ENCODE peak calls at places on chromosomes 7 and 10, in five cellular contexts. X, N, H, D and R are unnamed samples.

GRCh38 chr10:28873540-28873939 is 196.2 kb downstream of the BAMBI start:
- DNase-seq in X (no peak), N (peak), H (no peak), D (no peak), R (no peak)

GRCh38 chr10:30359373-30360206 is 10.5 kb upstream of the MTPAP start:
- DNase-seq in X (peak), N (peak), H (peak), D (no peak), R (peak)

GRCh38 chr10:114408968-114409444 is 4.7 kb upstream of the AFAP1L2 start:
- DNase-seq in X (no peak), N (no peak), H (no peak), D (no peak), R (no peak)

GRCh38 chr10:21523007-21523406 is 2.5 kb downstream of the SKIDA1 start:
- DNase-seq in X (no peak), N (no peak), H (peak), D (no peak), R (no peak)

GRCh38 chr10:126212653-126213052 is 175.6 kb downstream of the ADAM12 start:
- DNase-seq in X (no peak), N (no peak), H (no peak), D (no peak), R (no peak)

GRCh38 chr7:68444956-68445355 is 1153.3 kb upstream of the AUTS2 start:
- DNase-seq in X (no peak), N (no peak), H (no peak), D (no peak), R (no peak)

GRCh38 chr7:82433507-82433906 is 10.1 kb downstream of the CACNA2D1 start:
- DNase-seq in X (no peak), N (no peak), H (no peak), D (no peak), R (no peak)

GRCh38 chr7:960269-960871 is 5.9 kb upstream of the ADAP1 start:
- DNase-seq in X (no peak), N (peak), H (no peak), D (no peak), R (peak)

GRCh38 chr7:108584211-108584610 is 14.5 kb downstream of the DNAJB9 start:
- DNase-seq in X (no peak), N (no peak), H (no peak), D (no peak), R (no peak)

GRCh38 chr7:36082216-36082615 is 70.8 kb upstream of the EEPD1 start:
- DNase-seq in X (no peak), N (no peak), H (no peak), D (no peak), R (no peak)

GRCh38 chr7:18338910-18339309 is 156.6 kb upstream of the HDAC9 start:
- DNase-seq in X (no peak), N (no peak), H (no peak), D (no peak), R (no peak)

GRCh38 chr10:24459836-24460235 is 250.9 kb downstream of the KIAA1217 start:
- DNase-seq in X (no peak), N (no peak), H (no peak), D (no peak), R (no peak)

GRCh38 chr7:33596694-33597093 is 308.6 kb upstream of the BMPER start:
- DNase-seq in X (no peak), N (no peak), H (no peak), D (no peak), R (no peak)

GRCh38 chr10:103102195-103102594 is 90.9 kb downstream of the NT5C2 start:
- DNase-seq in X (no peak), N (no peak), H (no peak), D (no peak), R (no peak)

GRCh38 chr10:86312701-86313270 is 53.8 kb downstream of the GRID1 start:
- DNase-seq in X (no peak), N (no peak), H (peak), D (no peak), R (peak)

GRCh38 chr10:1404953-1405260 is 332.4 kb downstream of the ADARB2 start:
- DNase-seq in X (no peak), N (no peak), H (no peak), D (no peak), R (peak)

GRCh38 chr10:113397031-113397430 is 155.8 kb upstream of the HABP2 start:
- DNase-seq in X (no peak), N (no peak), H (no peak), D (no peak), R (no peak)

GRCh38 chr7:80603940-80604339 is 34.5 kb upstream of the CD36 start:
- DNase-seq in X (no peak), N (no peak), H (no peak), D (no peak), R (no peak)

GRCh38 chr10:103595933-103596726 is 102.6 kb downstream of the NEURL1 start:
- DNase-seq in X (no peak), N (no peak), H (no peak), D (no peak), R (no peak)

GRCh38 chr10:6401562-6402348 is 178.3 kb downstream of the PRKCQ start:
- DNase-seq in X (no peak), N (peak), H (peak), D (peak), R (peak)

GRCh38 chr7:101428093-101428866 is 65.6 kb downstream of the COL26A1 start:
- DNase-seq in X (no peak), N (no peak), H (no peak), D (no peak), R (no peak)

GRCh38 chr10:77490512-77490911 is 147.1 kb downstream of the KCNMA1 start:
- DNase-seq in X (no peak), N (no peak), H (no peak), D (no peak), R (no peak)

GRCh38 chr7:50268223-50268622 is 36.3 kb upstream of the IKZF1 start:
- DNase-seq in X (no peak), N (no peak), H (no peak), D (no peak), R (no peak)

GRCh38 chr7:103735377-103735776 is 254.1 kb downstream of the RELN start:
- DNase-seq in X (no peak), N (no peak), H (no peak), D (no peak), R (no peak)

GRCh38 chr7:31744294-31744874 is 57.4 kb downstream of the PPP1R17 start:
- DNase-seq in X (no peak), N (peak), H (peak), D (peak), R (no peak)

GRCh38 chr7:114622189-114622588 is 207.6 kb downstream of the FOXP2 start:
- DNase-seq in X (no peak), N (no peak), H (no peak), D (no peak), R (no peak)

GRCh38 chr7:56026538-56026937 is 24.7 kb downstream of the PSPH start:
- DNase-seq in X (no peak), N (no peak), H (no peak), D (no peak), R (no peak)

GRCh38 chr10:843703-844102 is 87.8 kb downstream of the LARP4B start:
- DNase-seq in X (no peak), N (no peak), H (no peak), D (no peak), R (no peak)

GRCh38 chr10:26697163-26697921 is at the start of gene PDSS1:
- DNase-seq in X (peak), N (peak), H (peak), D (peak), R (peak)

GRCh38 chr10:110455440-110455839 is 42.3 kb upstream of the DUSP5 start:
- DNase-seq in X (no peak), N (no peak), H (no peak), D (no peak), R (peak)

GRCh38 chr10:62749104-62749683 is 55.3 kb upstream of the ADO start:
- DNase-seq in X (no peak), N (no peak), H (no peak), D (no peak), R (no peak)

GRCh38 chr10:83078160-83078559 is 1061.1 kb upstream of the GHITM start:
- DNase-seq in X (no peak), N (no peak), H (peak), D (no peak), R (no peak)
- H3K27ac ChIP-seq in X (no peak), N (no peak), H (peak), D (no peak), R (no peak)

DNA sequence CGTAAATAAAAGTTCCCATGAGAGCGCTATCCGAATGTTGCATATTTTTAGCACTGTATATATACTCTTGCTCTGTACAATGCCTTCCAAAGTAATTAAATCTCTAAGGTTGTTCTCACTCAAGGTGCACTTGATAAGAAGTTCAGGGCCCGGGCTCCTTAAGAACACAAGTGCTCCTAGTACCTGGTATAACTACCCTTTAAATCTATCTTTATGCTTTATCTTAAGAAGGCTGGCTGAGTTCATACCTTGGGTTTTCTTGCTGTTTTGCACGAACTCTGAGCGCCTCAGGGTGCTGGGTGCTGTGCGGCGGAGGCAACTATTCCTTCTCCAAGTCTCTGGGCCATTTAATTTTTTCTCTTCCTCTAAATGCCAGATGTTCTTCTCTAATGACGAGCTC is 80.4 kb downstream of the DNMBP start:
- DNase-seq in X (no peak), N (no peak), H (no peak), D (no peak), R (no peak)
- TF ChIP-seq POLR2AphosphoS5 in X (no peak), N (no peak), H (no peak), D (no peak), R (no peak)

DNA sequence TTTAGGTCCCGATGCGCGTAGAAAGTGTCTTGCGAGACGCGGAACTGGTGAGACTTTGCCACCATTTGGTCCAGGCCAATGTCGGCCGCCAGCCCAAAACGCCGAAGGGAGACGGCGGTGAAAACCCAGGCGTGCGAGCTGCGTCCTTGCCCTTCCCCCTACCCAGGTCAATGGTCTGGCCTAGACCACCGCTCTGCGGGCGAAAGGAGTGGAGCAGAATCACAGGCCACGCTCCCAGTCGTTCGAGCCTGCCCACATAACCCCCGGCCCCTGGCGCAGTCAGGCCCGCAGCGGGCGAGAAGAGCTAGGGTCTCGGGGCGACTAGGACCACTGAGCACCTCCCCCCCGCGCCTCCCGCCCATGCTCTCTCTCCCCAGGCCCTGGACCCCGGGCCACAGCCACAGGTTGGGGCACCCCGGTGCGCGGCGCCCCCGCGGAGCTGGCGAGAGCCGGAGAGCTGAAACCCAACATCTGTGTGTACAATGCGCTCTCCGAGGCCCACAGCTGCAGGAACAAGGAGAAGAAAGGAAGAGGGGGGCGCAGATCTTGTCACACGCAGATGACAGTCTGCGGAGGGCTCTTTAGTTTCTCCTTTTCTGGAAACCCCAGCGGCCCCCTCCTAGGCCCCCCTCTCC is 354.8 kb downstream of the DNAJB6 start:
- DNase-seq in X (no peak), N (no peak), H (no peak), D (no peak), R (peak)
- H3K4me3 ChIP-seq in X (peak), N (peak), H (peak), D (peak), R (peak)

DNA sequence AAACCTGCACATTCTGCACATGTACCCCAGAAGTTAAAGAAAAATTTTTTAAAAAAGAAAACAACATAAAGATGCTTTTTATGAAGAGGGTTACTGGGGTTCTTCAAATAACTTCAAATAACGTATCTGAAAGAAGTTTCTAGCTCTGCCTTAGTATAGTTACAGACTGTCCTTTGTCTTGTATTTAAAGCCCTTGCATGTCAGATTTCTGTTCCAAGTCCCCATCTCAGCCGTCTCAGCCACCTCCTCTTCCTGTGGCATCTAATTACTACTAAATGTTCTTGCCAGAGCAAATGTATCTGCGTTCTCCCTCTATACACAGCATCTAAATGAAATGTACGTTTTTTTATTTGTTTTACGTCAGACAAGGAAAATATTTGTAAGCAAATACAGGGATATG is 89.4 kb upstream of the AKR1E2 start:
- DNase-seq in X (no peak), N (no peak), H (no peak), D (no peak), R (no peak)
- H3K27ac ChIP-seq in X (no peak), N (no peak), H (no peak), D (no peak), R (no peak)

GRCh38 chr7:66950311-66950710 is 29.3 kb downstream of the TMEM248 start:
- DNase-seq in X (no peak), N (no peak), H (no peak), D (no peak), R (no peak)
- TF ChIP-seq POLR2AphosphoS5 in X (no peak), N (no peak), H (no peak), D (no peak), R (no peak)